ENCODE peak calls at places on chromosomes 6 and 20, in six cellular contexts. U, J, X, K, M and N are unnamed samples.

GRCh38 chr6:152380993-152381898 is 255.9 kb downstream of the SYNE1 start:
- DNase-seq in K (no peak), X (peak; percentile 74), J (peak; percentile 53), M (peak; percentile 63), U (peak; percentile 83), N (peak; percentile 68)

GRCh38 chr6:13666194-13667105 is 45.2 kb downstream of the RANBP9 start:
- DNase-seq in U (no peak), K (no peak), J (no peak), X (peak; percentile 64), M (no peak), N (no peak)

GRCh38 chr20:11329271-11329670 is 588.4 kb upstream of the BTBD3 start:
- DNase-seq in K (no peak), J (no peak), X (peak; percentile 53), M (no peak), U (no peak), N (no peak)

GRCh38 chr6:2209226-2209809 is 36.1 kb downstream of the GMDS start:
- DNase-seq in J (peak; percentile 77), U (peak; percentile 35), M (peak; percentile 28), X (peak; percentile 50), K (peak; percentile 4), N (no peak)

GRCh38 chr20:62197321-62197720 is 14.5 kb downstream of the MTG2 start:
- DNase-seq in M (no peak), X (no peak), K (no peak), J (no peak), U (no peak), N (no peak)

GRCh38 chr20:42589976-42590639 is 599.6 kb downstream of the PTPRT start:
- DNase-seq in K (no peak), J (no peak), U (no peak), X (no peak), M (no peak), N (no peak)

GRCh38 chr6:161215876-161216615 is 57.8 kb downstream of the AGPAT4 start:
- DNase-seq in X (no peak), M (no peak), U (no peak), K (no peak), J (no peak), N (no peak)

GRCh38 chr20:51760905-51761544 is 7.2 kb downstream of the ATP9A start:
- DNase-seq in J (no peak), K (no peak), U (no peak), X (no peak), M (no peak), N (no peak)

GRCh38 chr20:6768228-6769185 is 1.0 kb downstream of the BMP2 start:
- DNase-seq in U (no peak), M (no peak), X (peak; percentile 50), K (no peak), J (peak; percentile 27), N (peak; percentile 51)

GRCh38 chr6:41637179-41638001 is 878 bp upstream of the MDFI start:
- DNase-seq in K (no peak), X (peak; percentile 46), J (no peak), U (no peak), M (peak; percentile 30), N (no peak)

GRCh38 chr20:45998337-45998736 is 10.4 kb upstream of the MMP9 start:
- DNase-seq in J (no peak), K (no peak), X (no peak), U (peak; percentile 48), M (no peak), N (no peak)

GRCh38 chr6:38688579-38689087 is 14.3 kb downstream of the GLO1 start:
- DNase-seq in K (no peak), X (no peak), J (peak; percentile 27), M (no peak), U (no peak), N (no peak)

GRCh38 chr6:33886673-33887144 is 82.9 kb upstream of the MLN start:
- DNase-seq in J (peak; percentile 58), M (no peak), U (no peak), X (no peak), K (peak; percentile 19), N (no peak)

GRCh38 chr6:119157495-119157827 is 79.0 kb upstream of the FAM184A start:
- DNase-seq in U (no peak), J (no peak), M (no peak), K (no peak), X (no peak), N (no peak)

GRCh38 chr6:151370509-151371078 is 20.8 kb downstream of the ZBTB2 start:
- DNase-seq in K (no peak), M (no peak), X (no peak), U (peak; percentile 68), J (no peak), N (no peak)

GRCh38 chr6:3987072-3987471 is 91.9 kb downstream of the FAM217A start:
- DNase-seq in K (no peak), J (peak; percentile 19), U (no peak), M (no peak), X (no peak), N (no peak)

GRCh38 chr20:926646-927045 is 10.5 kb upstream of the ANGPT4 start:
- DNase-seq in K (no peak), J (no peak), M (no peak), X (no peak), U (no peak), N (no peak)

GRCh38 chr6:159724778-159725177 is 2.5 kb upstream of the WTAP start:
- DNase-seq in U (no peak), X (no peak), J (no peak), M (no peak), K (no peak), N (no peak)

GRCh38 chr6:89371849-89372505 is 19.5 kb upstream of the UBE2J1 start:
- DNase-seq in M (peak; percentile 29), J (peak; percentile 85), X (peak; percentile 32), U (peak; percentile 82), K (peak; percentile 75), N (peak; percentile 84)

GRCh38 chr20:64156886-64157875 is 7.1 kb upstream of the MYT1 start:
- DNase-seq in J (no peak), U (no peak), M (no peak), X (no peak), K (no peak), N (no peak)

GRCh38 chr6:125508793-125509192 is 207.0 kb upstream of the HDDC2 start:
- DNase-seq in K (no peak), J (no peak), U (no peak), X (no peak), M (no peak), N (no peak)

GRCh38 chr6:152054441-152054840 is 247.0 kb downstream of the ESR1 start:
- DNase-seq in X (peak; percentile 82), J (no peak), K (no peak), U (no peak), M (no peak), N (no peak)

GRCh38 chr6:139133272-139133671 is 1.6 kb upstream of the HECA start:
- DNase-seq in K (no peak), X (no peak), U (no peak), J (peak; percentile 44), M (no peak), N (no peak)

GRCh38 chr6:45419574-45420082 is 41.9 kb upstream of the SUPT3H start:
- DNase-seq in U (peak; percentile 70), X (peak; percentile 68), M (peak; percentile 60), K (peak; percentile 51), J (peak; percentile 72), N (peak; percentile 46)

GRCh38 chr20:40955326-40955725 is 73.3 kb upstream of the TOP1 start:
- DNase-seq in X (no peak), K (no peak), J (no peak), M (peak; percentile 6), U (no peak), N (no peak)

GRCh38 chr20:49594143-49594928 is 26.4 kb upstream of the PTGIS start:
- DNase-seq in K (peak; percentile 8), X (peak; percentile 37), U (no peak), J (peak; percentile 28), M (no peak), N (no peak)

GRCh38 chr6:109451376-109451775 is 4.2 kb downstream of the MICAL1 start:
- DNase-seq in M (no peak), U (no peak), J (no peak), X (no peak), K (no peak), N (no peak)

GRCh38 chr20:40966516-40967185 is 62.0 kb upstream of the TOP1 start:
- DNase-seq in M (peak; percentile 14), X (no peak), K (no peak), J (no peak), U (no peak), N (no peak)

GRCh38 chr20:46179811-46180326 is 61.8 kb downstream of the CD40 start:
- DNase-seq in J (no peak), X (no peak), M (no peak), U (peak; percentile 10), K (no peak), N (no peak)

GRCh38 chr20:37293301-37293943 is 4.0 kb downstream of the MANBAL start:
- DNase-seq in M (no peak), X (no peak), U (no peak), J (no peak), K (no peak), N (no peak)

GRCh38 chr20:37290158-37290810 is 829 bp downstream of the MANBAL start:
- DNase-seq in J (no peak), X (no peak), U (no peak), M (no peak), K (no peak), N (no peak)

GRCh38 chr20:37295001-37295400 is 5.5 kb downstream of the MANBAL start:
- DNase-seq in M (no peak), X (peak; percentile 99), U (peak; percentile 84), J (no peak), K (no peak), N (no peak)

GRCh38 chr20:37294262-37294981 is 5.0 kb downstream of the MANBAL start:
- DNase-seq in X (no peak), U (no peak), J (no peak), M (no peak), K (no peak), N (no peak)

GRCh38 chr20:37291724-37292126 is 2.3 kb downstream of the MANBAL start:
- DNase-seq in U (no peak), X (no peak), K (no peak), J (no peak), M (no peak), N (no peak)
- H3K27ac ChIP-seq in U (no peak overlapping the region), X (no peak overlapping the region), K (no peak overlapping the region), J (peak overlapping the region; percentile 10), M (no peak overlapping the region), N (no peak overlapping the region)

GRCh38 chr6:31702421-31702818 is 704 bp downstream of the ABHD16A start:
- DNase-seq in M (no peak), U (no peak), K (no peak), J (no peak), X (no peak), N (no peak)
- H3K27ac ChIP-seq in M (peak overlapping the region; percentile 98), U (peak overlapping the region; percentile 96), K (peak overlapping the region; percentile 95), J (peak overlapping the region; percentile 98), X (peak overlapping the region; percentile 75), N (peak overlapping the region; percentile 98)

DNA sequence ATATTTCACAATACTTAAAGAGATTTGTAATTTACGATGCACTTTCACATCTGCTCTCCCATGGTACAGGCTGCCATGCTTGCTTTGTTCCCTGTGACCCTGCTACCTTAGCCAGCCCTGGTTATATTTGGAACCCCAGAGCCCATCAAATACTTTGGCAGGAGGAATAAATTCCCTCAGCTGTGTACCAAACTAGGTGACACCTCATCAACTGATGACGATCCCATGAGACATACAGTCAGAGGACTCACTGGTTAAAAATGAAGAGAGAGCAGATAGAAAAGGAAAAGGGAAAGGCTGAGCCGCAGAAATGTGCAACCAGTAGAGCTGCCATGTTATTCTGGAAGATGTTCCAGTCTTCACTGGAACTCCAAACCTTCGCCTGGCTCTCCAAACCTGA is 120.0 kb downstream of the SIM1 start:
- DNase-seq in U (no peak), X (no peak), M (no peak), J (no peak), K (no peak), N (no peak)
- H3K27ac ChIP-seq in U (no peak overlapping the region), X (no peak overlapping the region), M (no peak overlapping the region), J (no peak overlapping the region), K (no peak overlapping the region), N (no peak overlapping the region)

GRCh38 chr6:43953794-43954310 is 173.4 kb downstream of the MRPL14 start:
- DNase-seq in U (peak; percentile 86), K (no peak), X (no peak), J (no peak), M (no peak), N (no peak)
- H3K27ac ChIP-seq in U (peak overlapping the region; percentile 31), K (no peak overlapping the region), X (no peak overlapping the region), J (no peak overlapping the region), M (no peak overlapping the region), N (no peak overlapping the region)